ENCODE peak calls at places on chromosomes 7 and 10, in nine cellular contexts. One of them, this sample, is unnamed.

GRCh38 chr10:7458554-7458953 is 47.7 kb upstream of the SFMBT2 start:
- DNase-seq in activated CD8-positive, alpha-beta memory T cell treated with anti-CD3 and anti-CD28 coated beads, Interleukin-2, amount 50 U/mL, for 4 hours: no peak
- DNase-seq in PC-3: no peak
- DNase-seq in stimulated activated CD8-positive, alpha-beta memory T cell treated with anti-CD3 and anti-CD28 coated beads, Interleukin-7, amount 100 ng/mL, for 4 hours: no peak
- DNase-seq in NCI-H460: no peak
- DNase-seq in HCT116: no peak
- DNase-seq in GM04503: no peak
- DNase-seq in kidney epithelial cell: no peak
- DNase-seq in astrocyte of the spinal cord: no peak
- DNase-seq in this sample: no peak

GRCh38 chr10:17643339-17643754 is 604 bp upstream of the STAM start:
- DNase-seq in PC-3: peak
- DNase-seq in GM04503: peak
- DNase-seq in astrocyte of the spinal cord: no peak
- DNase-seq in HCT116: no peak
- DNase-seq in activated CD8-positive, alpha-beta memory T cell treated with anti-CD3 and anti-CD28 coated beads, Interleukin-2, amount 50 U/mL, for 4 hours: no peak
- DNase-seq in NCI-H460: peak
- DNase-seq in kidney epithelial cell: peak
- DNase-seq in stimulated activated CD8-positive, alpha-beta memory T cell treated with anti-CD3 and anti-CD28 coated beads, Interleukin-7, amount 100 ng/mL, for 4 hours: no peak
- DNase-seq in this sample: no peak

GRCh38 chr10:70063418-70064098 is 10.9 kb downstream of the MACROH2A2 start:
- DNase-seq in HCT116: no peak
- DNase-seq in kidney epithelial cell: no peak
- DNase-seq in GM04503: no peak
- DNase-seq in PC-3: no peak
- DNase-seq in astrocyte of the spinal cord: no peak
- DNase-seq in stimulated activated CD8-positive, alpha-beta memory T cell treated with anti-CD3 and anti-CD28 coated beads, Interleukin-7, amount 100 ng/mL, for 4 hours: no peak
- DNase-seq in activated CD8-positive, alpha-beta memory T cell treated with anti-CD3 and anti-CD28 coated beads, Interleukin-2, amount 50 U/mL, for 4 hours: no peak
- DNase-seq in NCI-H460: no peak
- DNase-seq in this sample: no peak

GRCh38 chr10:31819393-31819820 is 109.2 kb downstream of the ARHGAP12 start:
- DNase-seq in stimulated activated CD8-positive, alpha-beta memory T cell treated with anti-CD3 and anti-CD28 coated beads, Interleukin-7, amount 100 ng/mL, for 4 hours: no peak
- DNase-seq in HCT116: no peak
- DNase-seq in NCI-H460: no peak
- DNase-seq in activated CD8-positive, alpha-beta memory T cell treated with anti-CD3 and anti-CD28 coated beads, Interleukin-2, amount 50 U/mL, for 4 hours: no peak
- DNase-seq in PC-3: no peak
- DNase-seq in GM04503: peak
- DNase-seq in astrocyte of the spinal cord: no peak
- DNase-seq in kidney epithelial cell: no peak
- DNase-seq in this sample: no peak

GRCh38 chr10:2881720-2882459 is 185.5 kb upstream of the PFKP start:
- DNase-seq in stimulated activated CD8-positive, alpha-beta memory T cell treated with anti-CD3 and anti-CD28 coated beads, Interleukin-7, amount 100 ng/mL, for 4 hours: no peak
- DNase-seq in activated CD8-positive, alpha-beta memory T cell treated with anti-CD3 and anti-CD28 coated beads, Interleukin-2, amount 50 U/mL, for 4 hours: no peak
- DNase-seq in GM04503: no peak
- DNase-seq in NCI-H460: no peak
- DNase-seq in kidney epithelial cell: no peak
- DNase-seq in HCT116: no peak
- DNase-seq in astrocyte of the spinal cord: no peak
- DNase-seq in PC-3: no peak
- DNase-seq in this sample: no peak

GRCh38 chr7:132145466-132145865 is 430.8 kb downstream of the PLXNA4 start:
- DNase-seq in astrocyte of the spinal cord: peak
- DNase-seq in PC-3: peak
- DNase-seq in stimulated activated CD8-positive, alpha-beta memory T cell treated with anti-CD3 and anti-CD28 coated beads, Interleukin-7, amount 100 ng/mL, for 4 hours: no peak
- DNase-seq in kidney epithelial cell: peak
- DNase-seq in GM04503: peak
- DNase-seq in HCT116: no peak
- DNase-seq in NCI-H460: no peak
- DNase-seq in activated CD8-positive, alpha-beta memory T cell treated with anti-CD3 and anti-CD28 coated beads, Interleukin-2, amount 50 U/mL, for 4 hours: no peak
- DNase-seq in this sample: no peak

GRCh38 chr7:92421676-92422435 is 25.4 kb upstream of the GATAD1 start:
- DNase-seq in NCI-H460: no peak
- DNase-seq in PC-3: no peak
- DNase-seq in astrocyte of the spinal cord: no peak
- DNase-seq in HCT116: no peak
- DNase-seq in kidney epithelial cell: peak
- DNase-seq in stimulated activated CD8-positive, alpha-beta memory T cell treated with anti-CD3 and anti-CD28 coated beads, Interleukin-7, amount 100 ng/mL, for 4 hours: no peak
- DNase-seq in GM04503: no peak
- DNase-seq in activated CD8-positive, alpha-beta memory T cell treated with anti-CD3 and anti-CD28 coated beads, Interleukin-2, amount 50 U/mL, for 4 hours: no peak
- DNase-seq in this sample: no peak

GRCh38 chr7:102138676-102139075 is 148.0 kb upstream of the SH2B2 start:
- DNase-seq in NCI-H460: no peak
- DNase-seq in activated CD8-positive, alpha-beta memory T cell treated with anti-CD3 and anti-CD28 coated beads, Interleukin-2, amount 50 U/mL, for 4 hours: no peak
- DNase-seq in GM04503: no peak
- DNase-seq in stimulated activated CD8-positive, alpha-beta memory T cell treated with anti-CD3 and anti-CD28 coated beads, Interleukin-7, amount 100 ng/mL, for 4 hours: no peak
- DNase-seq in kidney epithelial cell: no peak
- DNase-seq in PC-3: no peak
- DNase-seq in astrocyte of the spinal cord: no peak
- DNase-seq in HCT116: no peak
- DNase-seq in this sample: no peak

GRCh38 chr7:35975851-35976454 is 175.1 kb downstream of the SEPTIN7 start:
- DNase-seq in kidney epithelial cell: peak
- DNase-seq in activated CD8-positive, alpha-beta memory T cell treated with anti-CD3 and anti-CD28 coated beads, Interleukin-2, amount 50 U/mL, for 4 hours: no peak
- DNase-seq in HCT116: peak
- DNase-seq in astrocyte of the spinal cord: peak
- DNase-seq in PC-3: peak
- DNase-seq in NCI-H460: peak
- DNase-seq in GM04503: peak
- DNase-seq in stimulated activated CD8-positive, alpha-beta memory T cell treated with anti-CD3 and anti-CD28 coated beads, Interleukin-7, amount 100 ng/mL, for 4 hours: no peak
- DNase-seq in this sample: peak

GRCh38 chr7:108296911-108297310 is 159.3 kb downstream of the NRCAM start:
- DNase-seq in NCI-H460: no peak
- DNase-seq in kidney epithelial cell: no peak
- DNase-seq in astrocyte of the spinal cord: no peak
- DNase-seq in PC-3: no peak
- DNase-seq in HCT116: no peak
- DNase-seq in stimulated activated CD8-positive, alpha-beta memory T cell treated with anti-CD3 and anti-CD28 coated beads, Interleukin-7, amount 100 ng/mL, for 4 hours: no peak
- DNase-seq in GM04503: no peak
- DNase-seq in activated CD8-positive, alpha-beta memory T cell treated with anti-CD3 and anti-CD28 coated beads, Interleukin-2, amount 50 U/mL, for 4 hours: no peak
- DNase-seq in this sample: no peak

GRCh38 chr7:50974240-50974639 is 191.5 kb upstream of the GRB10 start:
- DNase-seq in PC-3: no peak
- DNase-seq in activated CD8-positive, alpha-beta memory T cell treated with anti-CD3 and anti-CD28 coated beads, Interleukin-2, amount 50 U/mL, for 4 hours: no peak
- DNase-seq in GM04503: no peak
- DNase-seq in NCI-H460: no peak
- DNase-seq in stimulated activated CD8-positive, alpha-beta memory T cell treated with anti-CD3 and anti-CD28 coated beads, Interleukin-7, amount 100 ng/mL, for 4 hours: no peak
- DNase-seq in astrocyte of the spinal cord: no peak
- DNase-seq in HCT116: no peak
- DNase-seq in kidney epithelial cell: no peak
- DNase-seq in this sample: no peak

GRCh38 chr7:57404967-57405421 is 45.0 kb upstream of the ZNF716 start:
- DNase-seq in activated CD8-positive, alpha-beta memory T cell treated with anti-CD3 and anti-CD28 coated beads, Interleukin-2, amount 50 U/mL, for 4 hours: no peak
- DNase-seq in stimulated activated CD8-positive, alpha-beta memory T cell treated with anti-CD3 and anti-CD28 coated beads, Interleukin-7, amount 100 ng/mL, for 4 hours: no peak
- DNase-seq in HCT116: no peak
- DNase-seq in NCI-H460: no peak
- DNase-seq in astrocyte of the spinal cord: no peak
- DNase-seq in GM04503: no peak
- DNase-seq in PC-3: no peak
- DNase-seq in kidney epithelial cell: no peak
- DNase-seq in this sample: no peak

GRCh38 chr7:7330997-7331396 is 148.7 kb downstream of the C1GALT1 start:
- DNase-seq in PC-3: no peak
- DNase-seq in NCI-H460: no peak
- DNase-seq in kidney epithelial cell: no peak
- DNase-seq in activated CD8-positive, alpha-beta memory T cell treated with anti-CD3 and anti-CD28 coated beads, Interleukin-2, amount 50 U/mL, for 4 hours: no peak
- DNase-seq in stimulated activated CD8-positive, alpha-beta memory T cell treated with anti-CD3 and anti-CD28 coated beads, Interleukin-7, amount 100 ng/mL, for 4 hours: no peak
- DNase-seq in HCT116: no peak
- DNase-seq in GM04503: no peak
- DNase-seq in astrocyte of the spinal cord: no peak
- DNase-seq in this sample: no peak

GRCh38 chr10:72337039-72337629 is 17.6 kb downstream of the DNAJB12 start:
- DNase-seq in GM04503: no peak
- DNase-seq in activated CD8-positive, alpha-beta memory T cell treated with anti-CD3 and anti-CD28 coated beads, Interleukin-2, amount 50 U/mL, for 4 hours: peak
- DNase-seq in PC-3: peak
- DNase-seq in NCI-H460: peak
- DNase-seq in HCT116: no peak
- DNase-seq in stimulated activated CD8-positive, alpha-beta memory T cell treated with anti-CD3 and anti-CD28 coated beads, Interleukin-7, amount 100 ng/mL, for 4 hours: peak
- DNase-seq in kidney epithelial cell: no peak
- DNase-seq in astrocyte of the spinal cord: peak
- DNase-seq in this sample: no peak

GRCh38 chr7:133937786-133938185 is 189.4 kb upstream of the LRGUK start:
- DNase-seq in HCT116: no peak
- DNase-seq in stimulated activated CD8-positive, alpha-beta memory T cell treated with anti-CD3 and anti-CD28 coated beads, Interleukin-7, amount 100 ng/mL, for 4 hours: no peak
- DNase-seq in astrocyte of the spinal cord: no peak
- DNase-seq in NCI-H460: no peak
- DNase-seq in kidney epithelial cell: no peak
- DNase-seq in GM04503: no peak
- DNase-seq in PC-3: no peak
- DNase-seq in activated CD8-positive, alpha-beta memory T cell treated with anti-CD3 and anti-CD28 coated beads, Interleukin-2, amount 50 U/mL, for 4 hours: no peak
- DNase-seq in this sample: no peak

GRCh38 chr7:128200376-128200775 is 40.7 kb upstream of the LEP start:
- DNase-seq in activated CD8-positive, alpha-beta memory T cell treated with anti-CD3 and anti-CD28 coated beads, Interleukin-2, amount 50 U/mL, for 4 hours: no peak
- DNase-seq in kidney epithelial cell: no peak
- DNase-seq in PC-3: no peak
- DNase-seq in HCT116: no peak
- DNase-seq in NCI-H460: no peak
- DNase-seq in astrocyte of the spinal cord: no peak
- DNase-seq in GM04503: no peak
- DNase-seq in stimulated activated CD8-positive, alpha-beta memory T cell treated with anti-CD3 and anti-CD28 coated beads, Interleukin-7, amount 100 ng/mL, for 4 hours: no peak
- DNase-seq in this sample: no peak

GRCh38 chr10:77386833-77387232 is 250.8 kb downstream of the KCNMA1 start:
- DNase-seq in astrocyte of the spinal cord: peak
- DNase-seq in NCI-H460: no peak
- DNase-seq in kidney epithelial cell: no peak
- DNase-seq in stimulated activated CD8-positive, alpha-beta memory T cell treated with anti-CD3 and anti-CD28 coated beads, Interleukin-7, amount 100 ng/mL, for 4 hours: no peak
- DNase-seq in PC-3: peak
- DNase-seq in HCT116: no peak
- DNase-seq in GM04503: peak
- DNase-seq in activated CD8-positive, alpha-beta memory T cell treated with anti-CD3 and anti-CD28 coated beads, Interleukin-2, amount 50 U/mL, for 4 hours: no peak
- DNase-seq in this sample: no peak

GRCh38 chr10:23314835-23315239 is 29.8 kb downstream of the C10orf67 start:
- DNase-seq in activated CD8-positive, alpha-beta memory T cell treated with anti-CD3 and anti-CD28 coated beads, Interleukin-2, amount 50 U/mL, for 4 hours: peak
- DNase-seq in NCI-H460: peak
- DNase-seq in HCT116: peak
- DNase-seq in stimulated activated CD8-positive, alpha-beta memory T cell treated with anti-CD3 and anti-CD28 coated beads, Interleukin-7, amount 100 ng/mL, for 4 hours: no peak
- DNase-seq in kidney epithelial cell: peak
- DNase-seq in PC-3: peak
- DNase-seq in GM04503: peak
- DNase-seq in astrocyte of the spinal cord: peak
- DNase-seq in this sample: peak

GRCh38 chr7:35596061-35596460 is 98.9 kb downstream of the HERPUD2 start:
- DNase-seq in HCT116: no peak
- DNase-seq in activated CD8-positive, alpha-beta memory T cell treated with anti-CD3 and anti-CD28 coated beads, Interleukin-2, amount 50 U/mL, for 4 hours: no peak
- DNase-seq in astrocyte of the spinal cord: peak
- DNase-seq in NCI-H460: no peak
- DNase-seq in GM04503: no peak
- DNase-seq in PC-3: peak
- DNase-seq in kidney epithelial cell: no peak
- DNase-seq in stimulated activated CD8-positive, alpha-beta memory T cell treated with anti-CD3 and anti-CD28 coated beads, Interleukin-7, amount 100 ng/mL, for 4 hours: no peak
- DNase-seq in this sample: no peak

GRCh38 chr10:131920151-131920550 is 19.3 kb downstream of the PPP2R2D start:
- DNase-seq in NCI-H460: no peak
- DNase-seq in GM04503: no peak
- DNase-seq in PC-3: no peak
- DNase-seq in astrocyte of the spinal cord: no peak
- DNase-seq in kidney epithelial cell: no peak
- DNase-seq in stimulated activated CD8-positive, alpha-beta memory T cell treated with anti-CD3 and anti-CD28 coated beads, Interleukin-7, amount 100 ng/mL, for 4 hours: peak
- DNase-seq in HCT116: no peak
- DNase-seq in activated CD8-positive, alpha-beta memory T cell treated with anti-CD3 and anti-CD28 coated beads, Interleukin-2, amount 50 U/mL, for 4 hours: no peak
- DNase-seq in this sample: no peak

GRCh38 chr10:122461729-122462532 is 578 bp downstream of the HTRA1 start:
- DNase-seq in kidney epithelial cell: no peak
- DNase-seq in astrocyte of the spinal cord: no peak
- DNase-seq in stimulated activated CD8-positive, alpha-beta memory T cell treated with anti-CD3 and anti-CD28 coated beads, Interleukin-7, amount 100 ng/mL, for 4 hours: no peak
- DNase-seq in HCT116: no peak
- DNase-seq in PC-3: peak
- DNase-seq in NCI-H460: no peak
- DNase-seq in GM04503: no peak
- DNase-seq in activated CD8-positive, alpha-beta memory T cell treated with anti-CD3 and anti-CD28 coated beads, Interleukin-2, amount 50 U/mL, for 4 hours: no peak
- DNase-seq in this sample: no peak

GRCh38 chr10:69994262-69994661 is 58.4 kb upstream of the MACROH2A2 start:
- DNase-seq in stimulated activated CD8-positive, alpha-beta memory T cell treated with anti-CD3 and anti-CD28 coated beads, Interleukin-7, amount 100 ng/mL, for 4 hours: no peak
- DNase-seq in HCT116: peak
- DNase-seq in kidney epithelial cell: no peak
- DNase-seq in GM04503: no peak
- DNase-seq in astrocyte of the spinal cord: peak
- DNase-seq in PC-3: peak
- DNase-seq in NCI-H460: peak
- DNase-seq in activated CD8-positive, alpha-beta memory T cell treated with anti-CD3 and anti-CD28 coated beads, Interleukin-2, amount 50 U/mL, for 4 hours: no peak
- DNase-seq in this sample: no peak

GRCh38 chr7:53996856-53997255 is 545.3 kb upstream of the VSTM2A start:
- DNase-seq in activated CD8-positive, alpha-beta memory T cell treated with anti-CD3 and anti-CD28 coated beads, Interleukin-2, amount 50 U/mL, for 4 hours: no peak
- DNase-seq in HCT116: no peak
- DNase-seq in GM04503: no peak
- DNase-seq in stimulated activated CD8-positive, alpha-beta memory T cell treated with anti-CD3 and anti-CD28 coated beads, Interleukin-7, amount 100 ng/mL, for 4 hours: no peak
- DNase-seq in PC-3: no peak
- DNase-seq in NCI-H460: no peak
- DNase-seq in kidney epithelial cell: no peak
- DNase-seq in astrocyte of the spinal cord: no peak
- DNase-seq in this sample: no peak

GRCh38 chr10:43137701-43137970 is 609 bp upstream of the CSGALNACT2 start:
- DNase-seq in NCI-H460: peak
- DNase-seq in activated CD8-positive, alpha-beta memory T cell treated with anti-CD3 and anti-CD28 coated beads, Interleukin-2, amount 50 U/mL, for 4 hours: peak
- DNase-seq in astrocyte of the spinal cord: peak
- DNase-seq in kidney epithelial cell: no peak
- DNase-seq in PC-3: peak
- DNase-seq in HCT116: no peak
- DNase-seq in stimulated activated CD8-positive, alpha-beta memory T cell treated with anti-CD3 and anti-CD28 coated beads, Interleukin-7, amount 100 ng/mL, for 4 hours: peak
- DNase-seq in GM04503: no peak
- DNase-seq in this sample: no peak

GRCh38 chr10:97024181-97025073 is 161.3 kb downstream of the SLIT1 start:
- DNase-seq in PC-3: peak
- DNase-seq in astrocyte of the spinal cord: peak
- DNase-seq in GM04503: no peak
- DNase-seq in activated CD8-positive, alpha-beta memory T cell treated with anti-CD3 and anti-CD28 coated beads, Interleukin-2, amount 50 U/mL, for 4 hours: no peak
- DNase-seq in NCI-H460: no peak
- DNase-seq in kidney epithelial cell: peak
- DNase-seq in HCT116: no peak
- DNase-seq in stimulated activated CD8-positive, alpha-beta memory T cell treated with anti-CD3 and anti-CD28 coated beads, Interleukin-7, amount 100 ng/mL, for 4 hours: no peak
- DNase-seq in this sample: no peak

GRCh38 chr10:16820018-16820417 is 2.8 kb upstream of the RSU1 start:
- DNase-seq in NCI-H460: no peak
- DNase-seq in PC-3: no peak
- DNase-seq in GM04503: no peak
- DNase-seq in HCT116: no peak
- DNase-seq in astrocyte of the spinal cord: no peak
- DNase-seq in activated CD8-positive, alpha-beta memory T cell treated with anti-CD3 and anti-CD28 coated beads, Interleukin-2, amount 50 U/mL, for 4 hours: no peak
- DNase-seq in stimulated activated CD8-positive, alpha-beta memory T cell treated with anti-CD3 and anti-CD28 coated beads, Interleukin-7, amount 100 ng/mL, for 4 hours: no peak
- DNase-seq in kidney epithelial cell: no peak
- DNase-seq in this sample: no peak

GRCh38 chr7:88357794-88358533 is 51.3 kb upstream of the STEAP4 start:
- DNase-seq in HCT116: no peak
- DNase-seq in kidney epithelial cell: no peak
- DNase-seq in PC-3: peak
- DNase-seq in activated CD8-positive, alpha-beta memory T cell treated with anti-CD3 and anti-CD28 coated beads, Interleukin-2, amount 50 U/mL, for 4 hours: no peak
- DNase-seq in GM04503: no peak
- DNase-seq in stimulated activated CD8-positive, alpha-beta memory T cell treated with anti-CD3 and anti-CD28 coated beads, Interleukin-7, amount 100 ng/mL, for 4 hours: no peak
- DNase-seq in NCI-H460: peak
- DNase-seq in astrocyte of the spinal cord: no peak
- DNase-seq in this sample: no peak

GRCh38 chr10:100968839-100969174 is 497 bp upstream of the SEMA4G start:
- DNase-seq in GM04503: no peak
- DNase-seq in PC-3: no peak
- DNase-seq in HCT116: no peak
- DNase-seq in stimulated activated CD8-positive, alpha-beta memory T cell treated with anti-CD3 and anti-CD28 coated beads, Interleukin-7, amount 100 ng/mL, for 4 hours: no peak
- DNase-seq in kidney epithelial cell: no peak
- DNase-seq in NCI-H460: no peak
- DNase-seq in activated CD8-positive, alpha-beta memory T cell treated with anti-CD3 and anti-CD28 coated beads, Interleukin-2, amount 50 U/mL, for 4 hours: no peak
- DNase-seq in astrocyte of the spinal cord: no peak
- DNase-seq in this sample: no peak

GRCh38 chr7:151456276-151456675 is 16.3 kb upstream of the CRYGN start:
- DNase-seq in HCT116: no peak
- DNase-seq in stimulated activated CD8-positive, alpha-beta memory T cell treated with anti-CD3 and anti-CD28 coated beads, Interleukin-7, amount 100 ng/mL, for 4 hours: no peak
- DNase-seq in activated CD8-positive, alpha-beta memory T cell treated with anti-CD3 and anti-CD28 coated beads, Interleukin-2, amount 50 U/mL, for 4 hours: no peak
- DNase-seq in PC-3: no peak
- DNase-seq in NCI-H460: no peak
- DNase-seq in kidney epithelial cell: no peak
- DNase-seq in GM04503: no peak
- DNase-seq in astrocyte of the spinal cord: no peak
- DNase-seq in this sample: no peak

This sample was measured in SK-N-MC.